ENCODE peak calls at places on chromosome 20, in six cellular contexts. E is RKO; D is NCI-H2029; Z is effector memory CD8-positive, alpha-beta T cell; Y is cardiac septum; G is choroid plexus epithelial cell. J is an unnamed sample.

GRCh38 chr20:34004227-34004626 is 10.5 kb downstream of the RALY start:
- DNase-seq in E (no peak), D (no peak), Z (no peak), Y (no peak), G (no peak), J (no peak)

GRCh38 chr20:25066386-25066785 is 8.4 kb upstream of the ACSS1 start:
- DNase-seq in E (no peak), D (peak), Z (no peak), Y (peak), G (no peak), J (no peak)

GRCh38 chr20:46020515-46020914 is 8.5 kb upstream of the SLC12A5 start:
- DNase-seq in E (no peak), D (no peak), Z (no peak), Y (no peak), G (no peak), J (no peak)

GRCh38 chr20:58492795-58493538 is 22.2 kb downstream of the APCDD1L start:
- DNase-seq in E (peak), D (no peak), Z (no peak), Y (no peak), G (no peak), J (no peak)

GRCh38 chr20:208937-209566 is 18.0 kb upstream of the DEFB129 start:
- DNase-seq in E (peak), D (peak), Z (no peak), Y (no peak), G (peak), J (no peak)

GRCh38 chr20:62855120-62855519 is 6.5 kb downstream of the TCFL5 start:
- DNase-seq in E (no peak), D (no peak), Z (no peak), Y (no peak), G (no peak), J (no peak)

GRCh38 chr20:18477821-18478220 is 10.6 kb downstream of the POLR3F start:
- DNase-seq in E (no peak), D (no peak), Z (no peak), Y (no peak), G (no peak), J (no peak)

GRCh38 chr20:10490706-10491105 is 55.6 kb downstream of the SLX4IP start:
- DNase-seq in E (no peak), D (no peak), Z (no peak), Y (no peak), G (peak), J (no peak)

GRCh38 chr20:54221996-54222890 is 14.4 kb downstream of the PFDN4 start:
- DNase-seq in E (no peak), D (peak), Z (no peak), Y (no peak), G (no peak), J (no peak)

GRCh38 chr20:49653925-49654324 is 59.8 kb downstream of the B4GALT5 start:
- DNase-seq in E (no peak), D (no peak), Z (no peak), Y (no peak), G (no peak), J (no peak)

GRCh38 chr20:45322952-45323383 is 14.9 kb upstream of the MATN4 start:
- DNase-seq in E (no peak), D (peak), Z (no peak), Y (no peak), G (peak), J (no peak)

GRCh38 chr20:5970381-5970780 is 19.9 kb downstream of the MCM8 start:
- DNase-seq in E (no peak), D (no peak), Z (no peak), Y (no peak), G (no peak), J (no peak)

GRCh38 chr20:35111141-35111888 is 18.7 kb upstream of the TRPC4AP start:
- DNase-seq in E (peak), D (no peak), Z (no peak), Y (no peak), G (peak), J (no peak)

GRCh38 chr20:10447028-10447427 is 11.9 kb downstream of the SLX4IP start:
- DNase-seq in E (peak), D (peak), Z (peak), Y (no peak), G (peak), J (no peak)

GRCh38 chr20:2320813-2321658 is 25.2 kb downstream of the TGM3 start:
- DNase-seq in E (no peak), D (no peak), Z (no peak), Y (no peak), G (no peak), J (peak)

GRCh38 chr20:8447262-8448120 is 315.4 kb downstream of the PLCB1 start:
- DNase-seq in E (no peak), D (no peak), Z (no peak), Y (no peak), G (no peak), J (no peak)

GRCh38 chr20:51494241-51495110 is 48.0 kb downstream of the NFATC2 start:
- DNase-seq in E (no peak), D (no peak), Z (peak), Y (no peak), G (no peak), J (no peak)

GRCh38 chr20:47980336-47981177 is 195.3 kb upstream of the SULF2 start:
- DNase-seq in E (no peak), D (no peak), Z (no peak), Y (no peak), G (no peak), J (no peak)

GRCh38 chr20:49480236-49480635 is 2.2 kb downstream of the KCNB1 start:
- DNase-seq in E (no peak), D (no peak), Z (no peak), Y (no peak), G (no peak), J (no peak)

GRCh38 chr20:21826946-21827345 is 121.5 kb downstream of the PAX1 start:
- DNase-seq in E (no peak), D (no peak), Z (no peak), Y (no peak), G (no peak), J (no peak)

GRCh38 chr20:2037296-2037914 is 43.5 kb upstream of the PDYN start:
- DNase-seq in E (no peak), D (no peak), Z (no peak), Y (no peak), G (no peak), J (no peak)

GRCh38 chr20:32823078-32823477 is 3.3 kb downstream of the MAPRE1 start:
- DNase-seq in E (peak), D (no peak), Z (no peak), Y (no peak), G (peak), J (no peak)

GRCh38 chr20:22438926-22439325 is 145.4 kb downstream of the FOXA2 start:
- DNase-seq in E (peak), D (no peak), Z (no peak), Y (no peak), G (no peak), J (no peak)

GRCh38 chr20:59006167-59006863 is 739 bp downstream of the CTSZ start:
- DNase-seq in E (peak), D (no peak), Z (no peak), Y (no peak), G (no peak), J (peak)

GRCh38 chr20:20743511-20744169 is 31.2 kb upstream of the RALGAPA2 start:
- DNase-seq in E (no peak), D (peak), Z (no peak), Y (no peak), G (peak), J (peak)

GRCh38 chr20:49529470-49529869 is 38.5 kb downstream of the PTGIS start:
- DNase-seq in E (no peak), D (no peak), Z (no peak), Y (no peak), G (no peak), J (no peak)

GRCh38 chr20:47809561-47809960 is 24.3 kb upstream of the SULF2 start:
- DNase-seq in E (no peak), D (no peak), Z (no peak), Y (peak), G (no peak), J (no peak)